ENCODE peak calls at places on chromosomes 6 and 20, in ten cellular contexts. One of them, this sample, is unnamed.

GRCh38 chr6:25100288-25100687 is 164.5 kb upstream of the RIPOR2 start:
- DNase-seq in Daoy: no peak
- DNase-seq in fibroblast of lung: no peak
- DNase-seq in activated CD4-positive, CD25-positive, alpha-beta regulatory T cell treated with anti-CD3 and anti-CD28 coated beads, Interleukin-2, amount 50 U/mL, for 16 hours: no peak
- DNase-seq in activated CD4-positive, alpha-beta T cell treated with anti-CD3 and anti-CD28 coated beads, Interleukin-2, amount 50 U/mL, for 48 hours: no peak
- DNase-seq in LHCN-M2: peak
- DNase-seq in AG08396: no peak
- DNase-seq in effector memory CD4-positive, alpha-beta T cell: no peak
- DNase-seq in PC-9: no peak
- DNase-seq in CD4-positive, alpha-beta T cell: no peak
- DNase-seq in this sample: no peak

GRCh38 chr6:7846971-7847818 is 63.4 kb downstream of the TXNDC5 start:
- DNase-seq in Daoy: no peak
- DNase-seq in fibroblast of lung: peak
- DNase-seq in activated CD4-positive, CD25-positive, alpha-beta regulatory T cell treated with anti-CD3 and anti-CD28 coated beads, Interleukin-2, amount 50 U/mL, for 16 hours: no peak
- DNase-seq in activated CD4-positive, alpha-beta T cell treated with anti-CD3 and anti-CD28 coated beads, Interleukin-2, amount 50 U/mL, for 48 hours: no peak
- DNase-seq in LHCN-M2: peak
- DNase-seq in AG08396: no peak
- DNase-seq in effector memory CD4-positive, alpha-beta T cell: no peak
- DNase-seq in PC-9: no peak
- DNase-seq in CD4-positive, alpha-beta T cell: no peak
- DNase-seq in this sample: no peak

GRCh38 chr6:18237167-18237566 is 27.2 kb downstream of the DEK start:
- DNase-seq in Daoy: no peak
- DNase-seq in fibroblast of lung: no peak
- DNase-seq in activated CD4-positive, CD25-positive, alpha-beta regulatory T cell treated with anti-CD3 and anti-CD28 coated beads, Interleukin-2, amount 50 U/mL, for 16 hours: no peak
- DNase-seq in activated CD4-positive, alpha-beta T cell treated with anti-CD3 and anti-CD28 coated beads, Interleukin-2, amount 50 U/mL, for 48 hours: no peak
- DNase-seq in LHCN-M2: no peak
- DNase-seq in AG08396: no peak
- DNase-seq in effector memory CD4-positive, alpha-beta T cell: no peak
- DNase-seq in PC-9: no peak
- DNase-seq in CD4-positive, alpha-beta T cell: no peak
- DNase-seq in this sample: no peak

GRCh38 chr6:133992992-133993682 is 40.1 kb downstream of the TBPL1 start:
- DNase-seq in Daoy: no peak
- DNase-seq in fibroblast of lung: no peak
- DNase-seq in activated CD4-positive, CD25-positive, alpha-beta regulatory T cell treated with anti-CD3 and anti-CD28 coated beads, Interleukin-2, amount 50 U/mL, for 16 hours: no peak
- DNase-seq in activated CD4-positive, alpha-beta T cell treated with anti-CD3 and anti-CD28 coated beads, Interleukin-2, amount 50 U/mL, for 48 hours: no peak
- DNase-seq in LHCN-M2: no peak
- DNase-seq in AG08396: no peak
- DNase-seq in effector memory CD4-positive, alpha-beta T cell: no peak
- DNase-seq in PC-9: no peak
- DNase-seq in CD4-positive, alpha-beta T cell: no peak
- DNase-seq in this sample: no peak

GRCh38 chr6:71187136-71187535 is 101.5 kb upstream of the OGFRL1 start:
- DNase-seq in Daoy: no peak
- DNase-seq in fibroblast of lung: no peak
- DNase-seq in activated CD4-positive, CD25-positive, alpha-beta regulatory T cell treated with anti-CD3 and anti-CD28 coated beads, Interleukin-2, amount 50 U/mL, for 16 hours: no peak
- DNase-seq in activated CD4-positive, alpha-beta T cell treated with anti-CD3 and anti-CD28 coated beads, Interleukin-2, amount 50 U/mL, for 48 hours: no peak
- DNase-seq in LHCN-M2: no peak
- DNase-seq in AG08396: no peak
- DNase-seq in effector memory CD4-positive, alpha-beta T cell: no peak
- DNase-seq in PC-9: no peak
- DNase-seq in CD4-positive, alpha-beta T cell: no peak
- DNase-seq in this sample: no peak

GRCh38 chr20:62616728-62617621 is 25.3 kb upstream of the SLCO4A1 start:
- DNase-seq in Daoy: peak
- DNase-seq in fibroblast of lung: peak
- DNase-seq in activated CD4-positive, CD25-positive, alpha-beta regulatory T cell treated with anti-CD3 and anti-CD28 coated beads, Interleukin-2, amount 50 U/mL, for 16 hours: peak
- DNase-seq in activated CD4-positive, alpha-beta T cell treated with anti-CD3 and anti-CD28 coated beads, Interleukin-2, amount 50 U/mL, for 48 hours: peak
- DNase-seq in LHCN-M2: peak
- DNase-seq in AG08396: peak
- DNase-seq in effector memory CD4-positive, alpha-beta T cell: peak
- DNase-seq in PC-9: peak
- DNase-seq in CD4-positive, alpha-beta T cell: peak
- DNase-seq in this sample: peak

GRCh38 chr6:47362857-47363461 is 53.3 kb upstream of the TNFRSF21 start:
- DNase-seq in Daoy: no peak
- DNase-seq in fibroblast of lung: no peak
- DNase-seq in activated CD4-positive, CD25-positive, alpha-beta regulatory T cell treated with anti-CD3 and anti-CD28 coated beads, Interleukin-2, amount 50 U/mL, for 16 hours: no peak
- DNase-seq in activated CD4-positive, alpha-beta T cell treated with anti-CD3 and anti-CD28 coated beads, Interleukin-2, amount 50 U/mL, for 48 hours: no peak
- DNase-seq in LHCN-M2: no peak
- DNase-seq in AG08396: no peak
- DNase-seq in effector memory CD4-positive, alpha-beta T cell: no peak
- DNase-seq in PC-9: no peak
- DNase-seq in CD4-positive, alpha-beta T cell: no peak
- DNase-seq in this sample: no peak

GRCh38 chr6:2970753-2971419 is 481 bp downstream of the SERPINB6 start:
- DNase-seq in Daoy: peak
- DNase-seq in fibroblast of lung: peak
- DNase-seq in activated CD4-positive, CD25-positive, alpha-beta regulatory T cell treated with anti-CD3 and anti-CD28 coated beads, Interleukin-2, amount 50 U/mL, for 16 hours: no peak
- DNase-seq in activated CD4-positive, alpha-beta T cell treated with anti-CD3 and anti-CD28 coated beads, Interleukin-2, amount 50 U/mL, for 48 hours: peak
- DNase-seq in LHCN-M2: peak
- DNase-seq in AG08396: peak
- DNase-seq in effector memory CD4-positive, alpha-beta T cell: no peak
- DNase-seq in PC-9: peak
- DNase-seq in CD4-positive, alpha-beta T cell: peak
- DNase-seq in this sample: peak

GRCh38 chr6:31239854-31240253 is 32.0 kb downstream of the HLA-C start:
- DNase-seq in Daoy: peak
- DNase-seq in fibroblast of lung: peak
- DNase-seq in activated CD4-positive, CD25-positive, alpha-beta regulatory T cell treated with anti-CD3 and anti-CD28 coated beads, Interleukin-2, amount 50 U/mL, for 16 hours: no peak
- DNase-seq in activated CD4-positive, alpha-beta T cell treated with anti-CD3 and anti-CD28 coated beads, Interleukin-2, amount 50 U/mL, for 48 hours: no peak
- DNase-seq in LHCN-M2: no peak
- DNase-seq in AG08396: no peak
- DNase-seq in effector memory CD4-positive, alpha-beta T cell: no peak
- DNase-seq in PC-9: no peak
- DNase-seq in CD4-positive, alpha-beta T cell: no peak
- DNase-seq in this sample: no peak

GRCh38 chr6:63643862-63644261 is 8.3 kb downstream of the PHF3 start:
- DNase-seq in Daoy: no peak
- DNase-seq in fibroblast of lung: peak
- DNase-seq in activated CD4-positive, CD25-positive, alpha-beta regulatory T cell treated with anti-CD3 and anti-CD28 coated beads, Interleukin-2, amount 50 U/mL, for 16 hours: no peak
- DNase-seq in activated CD4-positive, alpha-beta T cell treated with anti-CD3 and anti-CD28 coated beads, Interleukin-2, amount 50 U/mL, for 48 hours: no peak
- DNase-seq in LHCN-M2: no peak
- DNase-seq in AG08396: no peak
- DNase-seq in effector memory CD4-positive, alpha-beta T cell: no peak
- DNase-seq in PC-9: no peak
- DNase-seq in CD4-positive, alpha-beta T cell: no peak
- DNase-seq in this sample: no peak

This sample was measured in endodermal cell.